ENCODE peak calls at places on chromosomes 16 and 17, in ten cellular contexts. I is HFFc6; N is AG09319; R is HuH-7; H is NCI-H1417; K is ascending aorta; Z is activated CD4-positive, alpha-beta T cell treated with anti-CD3 and anti-CD28 coated beads, Interleukin-2, amount 50 U/mL, for 1 hour; F is right lobe of liver; G is lower leg skin; C is cardiac fibroblast. D is an unnamed sample.

GRCh38 chr17:57935833-57936807 is 19.1 kb downstream of the CUEDC1 start:
- DNase-seq in I (peak; percentile 57), N (no peak), R (peak; percentile 52), H (no peak), K (peak; percentile 67), Z (no peak), F (no peak), G (no peak), C (peak; percentile 78), D (peak; percentile 14)

GRCh38 chr17:59456428-59456827 is 109.0 kb upstream of the DHX40 start:
- DNase-seq in I (no peak), N (no peak), R (no peak), H (no peak), K (no peak), Z (no peak), F (no peak), G (no peak), C (no peak), D (no peak)

GRCh38 chr17:77540531-77540930 is 399.8 kb downstream of the SEC14L1 start:
- DNase-seq in I (no peak), N (no peak), R (no peak), H (no peak), K (no peak), Z (no peak), F (no peak), G (no peak), C (no peak), D (no peak)

GRCh38 chr17:46794318-46794717 is 24.2 kb downstream of the WNT3 start:
- DNase-seq in I (no peak), N (no peak), R (no peak), H (no peak), K (no peak), Z (no peak), F (no peak), G (no peak), C (no peak), D (no peak)

GRCh38 chr17:37124825-37125181 is 176.0 kb downstream of the AATF start:
- DNase-seq in I (no peak), N (no peak), R (no peak), H (no peak), K (no peak), Z (no peak), F (no peak), G (no peak), C (no peak), D (no peak)

GRCh38 chr17:63452979-63453551 is 7.0 kb upstream of the CYB561 start:
- DNase-seq in I (no peak), N (no peak), R (no peak), H (no peak), K (no peak), Z (no peak), F (no peak), G (no peak), C (no peak), D (no peak)

GRCh38 chr17:64289652-64290051 is 26.6 kb upstream of the TEX2 start:
- DNase-seq in I (no peak), N (no peak), R (no peak), H (no peak), K (no peak), Z (no peak), F (no peak), G (no peak), C (no peak), D (no peak)

GRCh38 chr16:719815-720506 is 985 bp upstream of the ANTKMT start:
- DNase-seq in I (no peak), N (no peak), R (no peak), H (peak; percentile 54), K (no peak), Z (no peak), F (no peak), G (no peak), C (no peak), D (no peak)

GRCh38 chr17:31413081-31413799 is 21.8 kb downstream of the RAB11FIP4 start:
- DNase-seq in I (no peak), N (no peak), R (no peak), H (no peak), K (no peak), Z (no peak), F (peak; percentile 27), G (no peak), C (no peak), D (no peak)

GRCh38 chr17:74380086-74380958 is 13.0 kb downstream of the GPR142 start:
- DNase-seq in I (no peak), N (no peak), R (no peak), H (peak; percentile 80), K (no peak), Z (no peak), F (no peak), G (no peak), C (no peak), D (no peak)

GRCh38 chr17:76556759-76557367 is 17.0 kb downstream of the PRCD start:
- DNase-seq in I (no peak), N (no peak), R (no peak), H (no peak), K (no peak), Z (peak; percentile 34), F (no peak), G (no peak), C (peak; percentile 80), D (no peak)

GRCh38 chr16:21301168-21301894 is 23.2 kb upstream of the CRYM start:
- DNase-seq in I (peak; percentile 57), N (no peak), R (peak; percentile 94), H (peak; percentile 32), K (peak; percentile 84), Z (peak; percentile 19), F (peak; percentile 80), G (peak; percentile 97), C (peak; percentile 68), D (no peak)

GRCh38 chr16:55323637-55324490 is at the start of gene IRX6:
- DNase-seq in I (no peak), N (no peak), R (no peak), H (no peak), K (no peak), Z (no peak), F (no peak), G (peak; percentile 96), C (no peak), D (no peak)

GRCh38 chr17:27457731-27458523 is 1.7 kb downstream of the KSR1 start:
- DNase-seq in I (no peak), N (peak; percentile 20), R (peak; percentile 34), H (no peak), K (no peak), Z (no peak), F (no peak), G (no peak), C (peak; percentile 56), D (no peak)

GRCh38 chr17:32992360-32993033 is 850 bp downstream of the SPACA3 start:
- DNase-seq in I (no peak), N (no peak), R (no peak), H (no peak), K (no peak), Z (no peak), F (no peak), G (peak; percentile 50), C (no peak), D (no peak)

GRCh38 chr17:12709063-12709462 is 43.4 kb downstream of the MYOCD start:
- DNase-seq in I (peak; percentile 79), N (no peak), R (no peak), H (no peak), K (no peak), Z (no peak), F (no peak), G (no peak), C (no peak), D (no peak)

GRCh38 chr17:79393358-79394038 is 217.4 kb downstream of the RBFOX3 start:
- DNase-seq in I (peak; percentile 52), N (peak; percentile 14), R (peak; percentile 95), H (peak; percentile 85), K (peak; percentile 85), Z (peak; percentile 72), F (peak; percentile 78), G (peak; percentile 96), C (peak; percentile 75), D (peak; percentile 50)

GRCh38 chr17:83008526-83008925 is 70.9 kb upstream of the METRNL start:
- DNase-seq in I (no peak), N (no peak), R (no peak), H (no peak), K (no peak), Z (no peak), F (no peak), G (no peak), C (no peak), D (no peak)

GRCh38 chr16:80580109-80580832 is 39.5 kb downstream of the DYNLRB2 start:
- DNase-seq in I (peak; percentile 49), N (no peak), R (no peak), H (no peak), K (no peak), Z (peak; percentile 46), F (no peak), G (peak; percentile 28), C (no peak), D (no peak)

GRCh38 chr16:89363621-89364393 is 126.6 kb downstream of the ANKRD11 start:
- DNase-seq in I (peak; percentile 64), N (no peak), R (no peak), H (no peak), K (no peak), Z (peak; percentile 48), F (peak; percentile 47), G (peak; percentile 77), C (peak; percentile 74), D (no peak)

GRCh38 chr16:18945233-18945632 is 19.0 kb upstream of the SMG1 start:
- DNase-seq in I (no peak), N (no peak), R (no peak), H (no peak), K (no peak), Z (no peak), F (no peak), G (no peak), C (no peak), D (no peak)

GRCh38 chr17:62827722-62828498 is 19.8 kb upstream of the MARCHF10 start:
- DNase-seq in I (peak; percentile 73), N (no peak), R (no peak), H (no peak), K (no peak), Z (no peak), F (no peak), G (peak; percentile 14), C (peak; percentile 72), D (no peak)

GRCh38 chr16:59645194-59645593 is 911.1 kb upstream of the GOT2 start:
- DNase-seq in I (no peak), N (no peak), R (no peak), H (no peak), K (no peak), Z (no peak), F (no peak), G (no peak), C (no peak), D (no peak)

GRCh38 chr17:45936610-45937009 is 42.3 kb downstream of the MAPT start:
- DNase-seq in I (no peak), N (no peak), R (no peak), H (peak; percentile 63), K (no peak), Z (no peak), F (peak; percentile 74), G (no peak), C (no peak), D (no peak)

GRCh38 chr16:49365711-49366509 is 7.7 kb upstream of the C16orf78 start:
- DNase-seq in I (no peak), N (no peak), R (no peak), H (no peak), K (no peak), Z (no peak), F (no peak), G (peak; percentile 42), C (no peak), D (no peak)

GRCh38 chr16:71867934-71868333 is 16.0 kb downstream of the ZNF821 start:
- DNase-seq in I (no peak), N (no peak), R (no peak), H (no peak), K (no peak), Z (no peak), F (no peak), G (peak; percentile 60), C (no peak), D (peak; percentile 12)

GRCh38 chr17:32349503-32349853 is 479 bp upstream of the ZNF207 start:
- DNase-seq in I (no peak), N (no peak), R (no peak), H (no peak), K (no peak), Z (no peak), F (no peak), G (no peak), C (peak; percentile 32), D (no peak)

GRCh38 chr16:81175325-81175891 is 63.1 kb upstream of the BCO1 start:
- DNase-seq in I (peak; percentile 71), N (peak; percentile 5), R (no peak), H (no peak), K (no peak), Z (no peak), F (no peak), G (no peak), C (peak; percentile 62), D (no peak)

D was measured in cerebellar nuclear complex.